ENCODE peak calls at places on chromosomes 1 and 21, in seven cellular contexts. H is neural progenitor cell, O is body of pancreas, I is RCC 7860, Q is AML-193, N is astrocyte of the spinal cord, E is EL. B is an unnamed sample.

GRCh38 chr1:115837762-115838421 is 3.0 kb downstream of the NHLH2 start:
- DNase-seq in H (peak), O (no peak), I (no peak), Q (no peak), N (no peak), E (no peak), B (no peak)

GRCh38 chr1:154794608-154795007 is 75.5 kb downstream of the KCNN3 start:
- DNase-seq in H (no peak), O (no peak), I (no peak), Q (no peak), N (no peak), E (no peak), B (no peak)

GRCh38 chr1:20355828-20356735 is 65.4 kb downstream of the VWA5B1 start:
- DNase-seq in H (no peak), O (no peak), I (no peak), Q (no peak), N (no peak), E (no peak), B (no peak)

GRCh38 chr1:234912541-234913312 is 215.9 kb downstream of the TOMM20 start:
- DNase-seq in H (no peak), O (no peak), I (no peak), Q (no peak), N (no peak), E (no peak), B (no peak)

GRCh38 chr1:41882068-41882477 is 36.6 kb downstream of the HIVEP3 start:
- DNase-seq in H (no peak), O (peak), I (no peak), Q (no peak), N (no peak), E (no peak), B (peak)

GRCh38 chr1:78492376-78492950 is 1.7 kb downstream of the PTGFR start:
- DNase-seq in H (no peak), O (no peak), I (no peak), Q (no peak), N (no peak), E (peak), B (no peak)

GRCh38 chr1:165851034-165851658 is 23.7 kb downstream of the UCK2 start:
- DNase-seq in H (no peak), O (no peak), I (peak), Q (peak), N (peak), E (peak), B (peak)

GRCh38 chr21:45318556-45319341 is 31.1 kb upstream of the POFUT2 start:
- DNase-seq in H (no peak), O (peak), I (peak), Q (no peak), N (no peak), E (peak), B (no peak)

GRCh38 chr1:55828031-55828430 is 612.9 kb upstream of the USP24 start:
- DNase-seq in H (no peak), O (no peak), I (no peak), Q (no peak), N (no peak), E (peak), B (no peak)

GRCh38 chr1:157137051-157137772 is 983 bp downstream of the ETV3 start:
- DNase-seq in H (peak), O (no peak), I (no peak), Q (peak), N (peak), E (peak), B (no peak)

GRCh38 chr1:210496063-210496462 is 167.4 kb downstream of the HHAT start:
- DNase-seq in H (no peak), O (no peak), I (no peak), Q (no peak), N (peak), E (peak), B (no peak)

GRCh38 chr1:167166703-167167100 is 54.0 kb upstream of the POU2F1 start:
- DNase-seq in H (no peak), O (no peak), I (no peak), Q (no peak), N (no peak), E (no peak), B (no peak)

GRCh38 chr1:170562644-170563338 is 30.8 kb downstream of the GORAB start:
- DNase-seq in H (no peak), O (peak), I (peak), Q (peak), N (peak), E (peak), B (no peak)

GRCh38 chr21:45894107-45894810 is 87.3 kb upstream of the COL6A1 start:
- DNase-seq in H (peak), O (no peak), I (no peak), Q (no peak), N (peak), E (peak), B (no peak)

GRCh38 chr1:44603718-44604117 is 70.6 kb downstream of the TMEM53 start:
- DNase-seq in H (no peak), O (peak), I (no peak), Q (no peak), N (no peak), E (no peak), B (no peak)

GRCh38 chr1:21259316-21260076 is 30.8 kb downstream of the ECE1 start:
- DNase-seq in H (no peak), O (no peak), I (no peak), Q (no peak), N (no peak), E (no peak), B (no peak)

GRCh38 chr1:91647061-91647460 is 146.4 kb downstream of the CDC7 start:
- DNase-seq in H (no peak), O (no peak), I (no peak), Q (no peak), N (no peak), E (no peak), B (no peak)